ENCODE peak calls at places on chromosomes 2 and 18, in six cellular contexts. One of them, this sample, is unnamed.

GRCh38 chr2:42917374-42918017 is 125.1 kb upstream of the HAAO start:
- DNase-seq in H1: no peak
- DNase-seq in lower lobe of right lung: no peak
- DNase-seq in stomach: no peak
- DNase-seq in spleen: no peak
- DNase-seq in CD8-positive, alpha-beta memory T cell: no peak
- DNase-seq in this sample: no peak

GRCh38 chr2:50401772-50402653 is 629.9 kb downstream of the NRXN1 start:
- DNase-seq in stomach: peak; percentile 59
- DNase-seq in lower lobe of right lung: no peak
- DNase-seq in H1: peak; percentile 84
- DNase-seq in spleen: no peak
- DNase-seq in CD8-positive, alpha-beta memory T cell: no peak
- DNase-seq in this sample: peak; percentile 56

GRCh38 chr18:3594760-3595241 is 144.8 kb downstream of the TGIF1 start:
- DNase-seq in spleen: no peak
- DNase-seq in H1: no peak
- DNase-seq in CD8-positive, alpha-beta memory T cell: no peak
- DNase-seq in lower lobe of right lung: no peak
- DNase-seq in stomach: peak; percentile 37
- DNase-seq in this sample: no peak

GRCh38 chr2:46967990-46968647 is 52.5 kb upstream of the MCFD2 start:
- DNase-seq in CD8-positive, alpha-beta memory T cell: no peak
- DNase-seq in lower lobe of right lung: peak; percentile 85
- DNase-seq in H1: no peak
- DNase-seq in stomach: peak; percentile 73
- DNase-seq in spleen: no peak
- DNase-seq in this sample: no peak

GRCh38 chr2:32838418-32838817 is 108.3 kb upstream of the LTBP1 start:
- DNase-seq in H1: no peak
- DNase-seq in CD8-positive, alpha-beta memory T cell: no peak
- DNase-seq in spleen: no peak
- DNase-seq in lower lobe of right lung: no peak
- DNase-seq in stomach: no peak
- DNase-seq in this sample: no peak

GRCh38 chr2:237403024-237403882 is 10.7 kb downstream of the COL6A3 start:
- DNase-seq in spleen: no peak
- DNase-seq in CD8-positive, alpha-beta memory T cell: no peak
- DNase-seq in lower lobe of right lung: no peak
- DNase-seq in stomach: no peak
- DNase-seq in H1: no peak
- DNase-seq in this sample: no peak

GRCh38 chr18:42330296-42330695 is 375.3 kb downstream of the PIK3C3 start:
- DNase-seq in lower lobe of right lung: no peak
- DNase-seq in stomach: no peak
- DNase-seq in spleen: no peak
- DNase-seq in CD8-positive, alpha-beta memory T cell: no peak
- DNase-seq in H1: no peak
- DNase-seq in this sample: no peak

GRCh38 chr2:7010376-7010775 is 93.2 kb downstream of the RNF144A start:
- DNase-seq in lower lobe of right lung: no peak
- DNase-seq in stomach: no peak
- DNase-seq in H1: no peak
- DNase-seq in spleen: no peak
- DNase-seq in CD8-positive, alpha-beta memory T cell: no peak
- DNase-seq in this sample: no peak

GRCh38 chr2:189481071-189481470 is 39.8 kb downstream of the WDR75 start:
- DNase-seq in stomach: no peak
- DNase-seq in H1: no peak
- DNase-seq in CD8-positive, alpha-beta memory T cell: no peak
- DNase-seq in spleen: no peak
- DNase-seq in lower lobe of right lung: no peak
- DNase-seq in this sample: no peak

GRCh38 chr2:12928197-12928596 is 211.5 kb downstream of the TRIB2 start:
- DNase-seq in stomach: no peak
- DNase-seq in CD8-positive, alpha-beta memory T cell: no peak
- DNase-seq in lower lobe of right lung: no peak
- DNase-seq in spleen: no peak
- DNase-seq in H1: no peak
- DNase-seq in this sample: no peak

GRCh38 chr2:39377226-39377939 is 59.7 kb downstream of the MAP4K3 start:
- DNase-seq in H1: no peak
- DNase-seq in stomach: no peak
- DNase-seq in lower lobe of right lung: no peak
- DNase-seq in spleen: no peak
- DNase-seq in CD8-positive, alpha-beta memory T cell: no peak
- DNase-seq in this sample: no peak

GRCh38 chr2:66984864-66985263 is 412.3 kb upstream of the ETAA1 start:
- DNase-seq in stomach: no peak
- DNase-seq in CD8-positive, alpha-beta memory T cell: no peak
- DNase-seq in spleen: no peak
- DNase-seq in lower lobe of right lung: no peak
- DNase-seq in H1: no peak
- DNase-seq in this sample: no peak

GRCh38 chr2:111694690-111695089 is 189.3 kb downstream of the ANAPC1 start:
- DNase-seq in lower lobe of right lung: no peak
- DNase-seq in spleen: no peak
- DNase-seq in H1: no peak
- DNase-seq in CD8-positive, alpha-beta memory T cell: no peak
- DNase-seq in stomach: no peak
- DNase-seq in this sample: no peak

GRCh38 chr2:29509397-29509796 is 394.2 kb downstream of the CLIP4 start:
- DNase-seq in H1: no peak
- DNase-seq in stomach: no peak
- DNase-seq in lower lobe of right lung: no peak
- DNase-seq in CD8-positive, alpha-beta memory T cell: no peak
- DNase-seq in spleen: no peak
- DNase-seq in this sample: no peak

GRCh38 chr18:2597639-2598038 is 26.3 kb downstream of the NDC80 start:
- DNase-seq in spleen: no peak
- DNase-seq in stomach: no peak
- DNase-seq in lower lobe of right lung: no peak
- DNase-seq in H1: no peak
- DNase-seq in CD8-positive, alpha-beta memory T cell: no peak
- DNase-seq in this sample: no peak

GRCh38 chr2:149219853-149220252 is 110.5 kb upstream of the LYPD6 start:
- DNase-seq in H1: no peak
- DNase-seq in CD8-positive, alpha-beta memory T cell: no peak
- DNase-seq in lower lobe of right lung: no peak
- DNase-seq in spleen: no peak
- DNase-seq in stomach: no peak
- DNase-seq in this sample: no peak

GRCh38 chr2:102094917-102095316 is 47.6 kb upstream of the IL1R1 start:
- DNase-seq in spleen: no peak
- DNase-seq in stomach: no peak
- DNase-seq in lower lobe of right lung: no peak
- DNase-seq in CD8-positive, alpha-beta memory T cell: no peak
- DNase-seq in H1: no peak
- DNase-seq in this sample: no peak

GRCh38 chr2:207160115-207160514 is 5.6 kb downstream of the KLF7 start:
- DNase-seq in H1: no peak
- DNase-seq in stomach: no peak
- DNase-seq in spleen: no peak
- DNase-seq in CD8-positive, alpha-beta memory T cell: no peak
- DNase-seq in lower lobe of right lung: no peak
- DNase-seq in this sample: no peak

GRCh38 chr2:230798769-230799399 is 65.9 kb upstream of the ITM2C start:
- DNase-seq in spleen: no peak
- DNase-seq in stomach: no peak
- DNase-seq in CD8-positive, alpha-beta memory T cell: no peak
- DNase-seq in H1: no peak
- DNase-seq in lower lobe of right lung: no peak
- DNase-seq in this sample: no peak

GRCh38 chr2:147365577-147365976 is 479.3 kb upstream of the ACVR2A start:
- DNase-seq in H1: no peak
- DNase-seq in stomach: no peak
- DNase-seq in lower lobe of right lung: no peak
- DNase-seq in spleen: peak; percentile 48
- DNase-seq in CD8-positive, alpha-beta memory T cell: no peak
- DNase-seq in this sample: no peak

GRCh38 chr18:449374-449773 is 51.1 kb downstream of the COLEC12 start:
- DNase-seq in lower lobe of right lung: peak; percentile 64
- DNase-seq in H1: no peak
- DNase-seq in CD8-positive, alpha-beta memory T cell: no peak
- DNase-seq in spleen: no peak
- DNase-seq in stomach: peak; percentile 74
- DNase-seq in this sample: no peak

GRCh38 chr2:177153805-177154204 is 58.8 kb upstream of the HNRNPA3 start:
- DNase-seq in spleen: no peak
- DNase-seq in H1: no peak
- DNase-seq in lower lobe of right lung: no peak
- DNase-seq in stomach: no peak
- DNase-seq in CD8-positive, alpha-beta memory T cell: no peak
- DNase-seq in this sample: no peak

GRCh38 chr2:33719067-33719466 is 120.0 kb upstream of the FAM98A start:
- DNase-seq in stomach: no peak
- DNase-seq in spleen: no peak
- DNase-seq in H1: no peak
- DNase-seq in lower lobe of right lung: no peak
- DNase-seq in CD8-positive, alpha-beta memory T cell: no peak
- DNase-seq in this sample: no peak

GRCh38 chr2:24855703-24856102 is 62.5 kb downstream of the CENPO start:
- DNase-seq in spleen: peak; percentile 50
- DNase-seq in stomach: no peak
- DNase-seq in H1: no peak
- DNase-seq in CD8-positive, alpha-beta memory T cell: no peak
- DNase-seq in lower lobe of right lung: no peak
- DNase-seq in this sample: no peak

GRCh38 chr2:134446431-134447091 is 192.7 kb downstream of the MGAT5 start:
- DNase-seq in stomach: no peak
- DNase-seq in lower lobe of right lung: no peak
- DNase-seq in spleen: peak; percentile 59
- DNase-seq in H1: no peak
- DNase-seq in CD8-positive, alpha-beta memory T cell: no peak
- DNase-seq in this sample: no peak

GRCh38 chr2:178804791-178805190 is 2.4 kb downstream of the TTN start:
- DNase-seq in lower lobe of right lung: no peak
- DNase-seq in spleen: no peak
- DNase-seq in stomach: no peak
- DNase-seq in H1: no peak
- DNase-seq in CD8-positive, alpha-beta memory T cell: no peak
- DNase-seq in this sample: no peak

GRCh38 chr2:10007921-10008808 is 35.2 kb upstream of the KLF11 start:
- DNase-seq in spleen: peak; percentile 32
- DNase-seq in stomach: no peak
- DNase-seq in CD8-positive, alpha-beta memory T cell: no peak
- DNase-seq in lower lobe of right lung: peak; percentile 36
- DNase-seq in H1: no peak
- DNase-seq in this sample: no peak

DNA sequence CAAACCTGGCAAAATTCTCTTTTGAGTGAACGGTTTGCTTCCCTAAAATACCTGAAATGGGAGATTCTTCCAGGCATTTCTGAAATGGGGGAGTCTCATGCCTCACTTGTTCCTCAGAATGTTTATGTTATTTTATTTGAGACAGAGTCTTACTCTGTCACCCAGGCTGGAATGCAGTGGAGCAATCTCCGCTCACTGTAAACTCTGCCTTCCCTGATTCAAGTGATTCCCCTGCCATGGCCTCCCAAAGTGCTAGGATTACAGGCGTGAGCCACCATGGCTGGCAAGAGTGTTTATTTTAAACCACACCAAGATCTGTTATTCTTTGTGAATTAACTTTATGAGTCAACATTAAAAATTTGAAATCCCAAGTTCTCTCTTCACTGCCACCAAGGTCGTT is 6.4 kb upstream of the FHL2 start:
- DNase-seq in H1: no peak
- DNase-seq in CD8-positive, alpha-beta memory T cell: no peak
- DNase-seq in spleen: no peak
- DNase-seq in stomach: no peak
- DNase-seq in lower lobe of right lung: no peak
- DNase-seq in this sample: no peak
- H3K4me1 ChIP-seq in H1: no peaks in the 10 kb centered on the region
- H3K4me1 ChIP-seq in CD8-positive, alpha-beta memory T cell: no peaks in the 10 kb centered on the region
- H3K4me1 ChIP-seq in spleen: no peaks in the 10 kb centered on the region
- H3K4me1 ChIP-seq in stomach: peaks cover 18% of the 10 kb centered on the region
- H3K4me1 ChIP-seq in lower lobe of right lung: no peaks in the 10 kb centered on the region
- H3K4me1 ChIP-seq in this sample: peaks cover 19% of the 10 kb centered on the region

GRCh38 chr2:233243348-233243747 is 8.1 kb upstream of the ATG16L1 start:
- DNase-seq in CD8-positive, alpha-beta memory T cell: no peak
- DNase-seq in lower lobe of right lung: no peak
- DNase-seq in H1: no peak
- DNase-seq in stomach: peak; percentile 53
- DNase-seq in spleen: no peak
- DNase-seq in this sample: no peak
- H3K4me1 ChIP-seq in CD8-positive, alpha-beta memory T cell: peaks cover 49% of the 10 kb centered on the region
- H3K4me1 ChIP-seq in lower lobe of right lung: no peaks in the 10 kb centered on the region
- H3K4me1 ChIP-seq in H1: no peaks in the 10 kb centered on the region
- H3K4me1 ChIP-seq in stomach: peaks cover 17% of the 10 kb centered on the region
- H3K4me1 ChIP-seq in spleen: peaks cover 76% of the 10 kb centered on the region
- H3K4me1 ChIP-seq in this sample: peaks cover 8% of the 10 kb centered on the region

DNA sequence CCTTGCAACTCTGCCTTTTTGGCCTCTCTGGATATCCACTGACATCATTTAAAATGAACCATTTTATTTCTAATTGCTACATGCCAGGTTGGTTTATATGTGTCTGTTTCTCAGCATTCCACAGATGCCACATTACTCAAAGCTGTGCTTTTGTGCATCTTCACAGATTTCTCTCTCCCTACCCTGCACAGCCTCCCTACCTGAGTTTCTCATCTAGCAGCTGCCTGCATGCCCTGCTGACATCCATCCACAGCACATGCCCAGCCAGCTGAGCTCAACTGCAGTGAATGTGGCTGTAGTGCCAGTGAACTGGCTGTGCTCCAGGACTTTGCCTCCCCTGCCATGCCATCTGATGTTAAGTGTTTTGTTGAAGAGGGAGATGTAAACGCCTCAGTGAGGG is 44.5 kb downstream of the PKP4 start:
- DNase-seq in stomach: peak; percentile 35
- DNase-seq in spleen: no peak
- DNase-seq in lower lobe of right lung: no peak
- DNase-seq in H1: no peak
- DNase-seq in CD8-positive, alpha-beta memory T cell: no peak
- DNase-seq in this sample: no peak
- H3K4me1 ChIP-seq in stomach: peaks cover 16% of the 10 kb centered on the region
- H3K4me1 ChIP-seq in spleen: no peaks in the 10 kb centered on the region
- H3K4me1 ChIP-seq in lower lobe of right lung: peaks cover 37% of the 10 kb centered on the region
- H3K4me1 ChIP-seq in H1: peaks cover 4% of the 10 kb centered on the region
- H3K4me1 ChIP-seq in CD8-positive, alpha-beta memory T cell: no peaks in the 10 kb centered on the region
- H3K4me1 ChIP-seq in this sample: no peaks in the 10 kb centered on the region

GRCh38 chr18:78548261-78549058 is 431.2 kb upstream of the SALL3 start:
- DNase-seq in stomach: no peak
- DNase-seq in lower lobe of right lung: no peak
- DNase-seq in spleen: no peak
- DNase-seq in CD8-positive, alpha-beta memory T cell: no peak
- DNase-seq in H1: no peak
- DNase-seq in this sample: no peak

GRCh38 chr18:78546281-78546680 is 433.3 kb upstream of the SALL3 start:
- DNase-seq in lower lobe of right lung: no peak
- DNase-seq in H1: no peak
- DNase-seq in CD8-positive, alpha-beta memory T cell: no peak
- DNase-seq in stomach: no peak
- DNase-seq in spleen: no peak
- DNase-seq in this sample: no peak

GRCh38 chr18:78549971-78550370 is 429.6 kb upstream of the SALL3 start:
- DNase-seq in spleen: no peak
- DNase-seq in CD8-positive, alpha-beta memory T cell: no peak
- DNase-seq in H1: no peak
- DNase-seq in lower lobe of right lung: no peak
- DNase-seq in stomach: no peak
- DNase-seq in this sample: no peak

GRCh38 chr18:78543201-78543725 is 436.4 kb upstream of the SALL3 start:
- DNase-seq in CD8-positive, alpha-beta memory T cell: no peak
- DNase-seq in H1: peak; percentile 22
- DNase-seq in stomach: no peak
- DNase-seq in lower lobe of right lung: no peak
- DNase-seq in spleen: no peak
- DNase-seq in this sample: no peak

GRCh38 chr18:78547817-78548216 is 431.8 kb upstream of the SALL3 start:
- DNase-seq in H1: no peak
- DNase-seq in spleen: no peak
- DNase-seq in lower lobe of right lung: no peak
- DNase-seq in CD8-positive, alpha-beta memory T cell: no peak
- DNase-seq in stomach: no peak
- DNase-seq in this sample: no peak
- H3K4me1 ChIP-seq in H1: no peaks in the 10 kb centered on the region
- H3K4me1 ChIP-seq in spleen: no peaks in the 10 kb centered on the region
- H3K4me1 ChIP-seq in lower lobe of right lung: peaks cover 4% of the 10 kb centered on the region
- H3K4me1 ChIP-seq in CD8-positive, alpha-beta memory T cell: no peaks in the 10 kb centered on the region
- H3K4me1 ChIP-seq in stomach: peaks cover 4% of the 10 kb centered on the region
- H3K4me1 ChIP-seq in this sample: no peaks in the 10 kb centered on the region

This sample was measured in Peyer's patch.